ENCODE peak calls at places on chromosomes 6 and 20, in eight cellular contexts. C, J, F, S, L, D, T and N are unnamed samples.
A peak's percentile ranks its signal among the peaks of the same experiment; 100 is the strongest.

GRCh38 chr6:1178590-1178989 is 133.3 kb upstream of the FOXQ1 start:
- DNase-seq in C (no peak), J (no peak), F (no peak), S (no peak), L (no peak), D (no peak), T (no peak), N (no peak)

GRCh38 chr6:163915131-163915530 is 500.6 kb downstream of the QKI start:
- DNase-seq in C (no peak), J (no peak), F (no peak), S (no peak), L (no peak), D (no peak), T (no peak), N (no peak)

GRCh38 chr6:151616091-151616513 is 122.3 kb downstream of the CCDC170 start:
- DNase-seq in C (no peak), J (no peak), F (no peak), S (peak; percentile 60), L (no peak), D (peak; percentile 30), T (no peak), N (no peak)

GRCh38 chr6:23145801-23146200 is 576.4 kb downstream of the HDGFL1 start:
- DNase-seq in C (no peak), J (peak; percentile 34), F (no peak), S (no peak), L (peak; percentile 11), D (no peak), T (no peak), N (no peak)

GRCh38 chr6:3423439-3424184 is 33.2 kb downstream of the SLC22A23 start:
- DNase-seq in C (no peak), J (no peak), F (no peak), S (peak; percentile 70), L (no peak), D (peak; percentile 73), T (peak; percentile 2), N (no peak)

GRCh38 chr20:63067721-63068560 is 61.2 kb upstream of the BHLHE23 start:
- DNase-seq in C (no peak), J (no peak), F (no peak), S (no peak), L (no peak), D (no peak), T (no peak), N (no peak)

GRCh38 chr6:118789419-118789818 is 104.5 kb upstream of the ASF1A start:
- DNase-seq in C (no peak), J (no peak), F (no peak), S (no peak), L (no peak), D (no peak), T (no peak), N (no peak)

GRCh38 chr6:43579171-43579570 is 3.2 kb downstream of the POLH start:
- DNase-seq in C (no peak), J (peak; percentile 44), F (peak; percentile 16), S (no peak), L (peak; percentile 16), D (no peak), T (no peak), N (no peak)

GRCh38 chr20:41249371-41249770 is 68.2 kb downstream of the ZHX3 start:
- DNase-seq in C (peak; percentile 60), J (peak; percentile 92), F (peak; percentile 92), S (no peak), L (peak; percentile 87), D (no peak), T (no peak), N (no peak)

GRCh38 chr6:30357678-30358339 is 12.9 kb downstream of the RPP21 start:
- DNase-seq in C (peak; percentile 80), J (peak; percentile 64), F (peak; percentile 71), S (peak; percentile 96), L (peak; percentile 74), D (peak; percentile 94), T (peak; percentile 77), N (no peak)

GRCh38 chr6:41892921-41893564 is 2.1 kb downstream of the USP49 start:
- DNase-seq in C (no peak), J (no peak), F (no peak), S (no peak), L (no peak), D (no peak), T (no peak), N (no peak)

GRCh38 chr6:41896280-41896679 is 1.1 kb upstream of the USP49 start:
- DNase-seq in C (no peak), J (no peak), F (no peak), S (no peak), L (no peak), D (no peak), T (no peak), N (no peak)

GRCh38 chr6:41894366-41895299 is 542 bp downstream of the USP49 start:
- DNase-seq in C (peak; percentile 14), J (peak; percentile 25), F (peak; percentile 14), S (peak; percentile 61), L (no peak), D (peak; percentile 49), T (peak; percentile 52), N (no peak)

DNA sequence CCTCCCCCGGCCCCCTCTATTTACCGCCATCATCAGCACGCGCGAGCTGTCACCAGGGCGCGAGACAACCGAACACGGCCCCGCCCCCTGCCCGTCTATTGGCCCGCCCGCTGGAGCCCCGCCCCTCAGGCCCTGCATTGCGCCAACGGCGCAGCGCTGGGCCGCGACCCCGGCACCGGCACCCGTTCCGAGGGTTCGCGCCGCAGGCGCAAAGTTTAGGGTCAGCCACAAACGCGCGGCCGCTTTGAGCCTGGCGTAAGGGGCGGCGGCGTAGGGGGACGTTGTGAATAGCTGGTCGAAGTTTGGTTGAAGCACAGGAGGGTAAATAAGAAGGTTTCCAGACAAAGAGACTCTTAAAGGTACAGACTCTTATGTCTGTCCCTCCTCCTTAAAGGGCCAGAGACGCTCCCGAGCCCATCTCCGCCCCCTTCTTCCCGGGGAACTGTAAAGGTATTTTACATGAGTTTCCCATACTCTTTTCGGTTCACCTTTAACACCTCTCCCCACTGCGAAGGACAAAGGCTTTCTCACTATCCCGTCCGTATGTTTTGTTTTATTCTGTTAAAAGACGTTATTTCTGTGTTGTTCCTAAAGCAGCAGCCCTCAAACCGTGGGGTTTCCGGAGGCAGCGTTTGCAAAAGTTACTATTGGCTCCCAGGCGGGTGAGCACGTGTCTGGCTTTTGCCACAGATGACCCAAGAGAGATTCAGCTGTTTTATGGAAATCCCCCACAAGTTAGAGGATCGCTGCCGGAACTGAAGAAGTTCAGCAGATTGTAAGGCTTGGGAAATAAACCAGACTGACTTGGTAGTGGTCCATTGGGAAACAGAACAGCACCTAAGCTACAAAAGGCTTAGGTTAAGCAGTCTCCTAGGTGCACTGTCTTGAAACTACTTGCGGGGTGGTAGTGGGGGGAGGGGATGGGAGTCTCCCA is at the start of gene USP49:
- DNase-seq in C (peak; percentile 97), J (peak; percentile 73), F (peak; percentile 89), S (peak; percentile 98), L (peak; percentile 87), D (peak; percentile 95), T (peak; percentile 97), N (no peak)
- H3K4me2 ChIP-seq in C (peak within 1 kb of the TSS; percentile 86), J (peak within 1 kb of the TSS; percentile 100), F (peak within 1 kb of the TSS; percentile 81), S (peak within 1 kb of the TSS; percentile 98), L (peak within 1 kb of the TSS; percentile 86), D (peak within 1 kb of the TSS; percentile 77), T (peak within 1 kb of the TSS; percentile 74), N (peak within 1 kb of the TSS; percentile 95)

GRCh38 chr20:49146442-49146841 is 41.7 kb downstream of the STAU1 start:
- DNase-seq in C (no peak), J (no peak), F (no peak), S (no peak), L (no peak), D (no peak), T (no peak), N (no peak)

GRCh38 chr20:49151437-49151836 is 36.7 kb downstream of the STAU1 start:
- DNase-seq in C (no peak), J (no peak), F (no peak), S (no peak), L (no peak), D (no peak), T (no peak), N (no peak)

GRCh38 chr20:49149281-49150045 is 38.7 kb downstream of the STAU1 start:
- DNase-seq in C (no peak), J (no peak), F (no peak), S (no peak), L (no peak), D (no peak), T (no peak), N (no peak)

GRCh38 chr20:49148601-49149000 is 39.5 kb downstream of the STAU1 start:
- DNase-seq in C (no peak), J (no peak), F (no peak), S (no peak), L (no peak), D (no peak), T (no peak), N (no peak)

DNA sequence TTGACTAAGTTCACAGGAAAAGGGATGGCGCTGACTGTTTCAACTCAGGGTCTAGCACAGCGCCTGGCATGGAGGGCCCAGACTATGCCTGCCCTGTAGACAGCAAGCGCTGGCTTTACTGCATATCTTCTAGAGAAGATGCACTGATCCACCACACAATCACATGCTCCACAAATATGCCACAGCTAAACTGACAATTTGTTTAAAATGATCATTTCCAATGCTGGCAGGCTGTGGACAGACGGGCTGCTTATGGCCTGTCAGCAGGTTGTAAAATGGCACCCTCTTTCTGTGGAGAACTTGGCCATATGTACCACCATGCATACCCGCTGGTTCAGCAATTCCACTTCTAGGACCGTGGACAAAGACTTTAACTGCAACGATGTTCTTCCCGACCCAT is 40.9 kb downstream of the STAU1 start:
- DNase-seq in C (no peak), J (no peak), F (no peak), S (no peak), L (no peak), D (no peak), T (no peak), N (no peak)
- H3K36me3 ChIP-seq in C (no peaks in the 10 kb centered on the region), J (peaks cover 4% of the 10 kb centered on the region), F (peaks cover 17% of the 10 kb centered on the region), S (peaks cover 26% of the 10 kb centered on the region), L (peaks cover 33% of the 10 kb centered on the region), D (peaks cover 2% of the 10 kb centered on the region), T (peaks cover 34% of the 10 kb centered on the region), N (peaks cover 24% of the 10 kb centered on the region)

DNA sequence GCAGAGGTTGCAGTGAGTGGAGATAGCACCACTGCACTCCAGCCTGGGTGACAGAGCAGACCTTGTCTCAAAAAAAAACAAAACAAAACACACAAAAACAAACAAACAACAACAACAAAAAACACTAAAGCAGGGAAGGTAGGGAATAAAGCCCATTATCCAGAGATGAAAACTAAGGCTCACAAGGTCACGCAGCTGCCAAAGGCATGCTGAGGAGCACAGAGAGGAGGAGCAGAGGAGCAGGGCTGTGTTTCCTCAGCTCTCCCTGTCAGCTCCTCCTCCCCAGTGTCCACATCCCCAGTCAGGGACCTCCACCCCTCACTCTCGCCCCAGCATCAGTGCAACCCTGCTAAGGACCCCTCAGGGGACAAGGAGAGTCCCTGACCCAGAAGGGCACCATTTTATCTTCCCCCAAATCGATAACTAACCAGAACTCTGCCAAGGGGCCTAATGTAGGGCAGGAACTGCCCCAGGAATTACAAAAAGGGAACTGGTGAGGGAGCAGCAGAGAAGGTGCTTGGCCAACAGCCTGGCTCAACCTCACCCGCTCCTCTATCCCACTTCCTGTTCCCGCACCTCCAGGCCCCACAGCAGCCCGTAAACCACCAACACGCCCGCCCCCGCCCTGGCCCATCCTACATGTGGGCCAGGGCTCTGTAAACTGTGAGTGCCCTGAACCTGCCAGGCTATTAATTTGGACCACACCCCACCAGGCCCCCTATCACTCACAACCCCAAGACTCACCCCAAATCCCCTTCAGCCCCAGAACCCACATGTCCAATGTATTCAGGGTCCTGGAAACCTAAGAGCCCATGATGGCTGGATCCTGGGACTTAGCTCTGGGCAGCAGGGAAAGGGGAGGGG is 9.0 kb downstream of the TEAD3 start:
- DNase-seq in C (peak; percentile 60), J (peak; percentile 75), F (no peak), S (peak; percentile 60), L (peak; percentile 54), D (no peak), T (no peak), N (no peak)
- H3K4me1 ChIP-seq in C (peaks cover 80% of the 10 kb centered on the region), J (peaks cover 55% of the 10 kb centered on the region), F (no peaks in the 10 kb centered on the region), S (peaks cover 81% of the 10 kb centered on the region), L (peaks cover 62% of the 10 kb centered on the region), D (peaks cover 53% of the 10 kb centered on the region), T (no peaks in the 10 kb centered on the region), N (peaks cover 68% of the 10 kb centered on the region)

GRCh38 chr6:5778906-5779305 is 227.8 kb downstream of the NRN1 start:
- DNase-seq in C (no peak), J (no peak), F (no peak), S (no peak), L (no peak), D (no peak), T (peak; percentile 82), N (no peak)
- H3K4me2 ChIP-seq in C (no peak overlapping the region), J (no peak overlapping the region), F (no peak overlapping the region), S (no peak overlapping the region), L (no peak overlapping the region), D (no peak overlapping the region), T (peak overlapping the region; percentile 70), N (no peak overlapping the region)